ENCODE peak calls at places on chromosomes 4 and X, in nine cellular contexts. Q is omental fat pad, H is AG04450, J is endodermal cell, L is B cell, U is pancreas, Y is OCI-LY7, N is mucosa of descending colon, D is neural progenitor cell. T is an unnamed sample.

GRCh38 chr4:20554134-20554533 is 146.1 kb upstream of the PACRGL start:
- DNase-seq in Q (no peak), H (no peak), J (no peak), L (no peak), U (no peak), Y (no peak), N (no peak), D (no peak), T (no peak)

GRCh38 chrX:81729269-81729777 is 527.4 kb downstream of the SH3BGRL start:
- DNase-seq in Q (no peak), H (no peak), J (no peak), L (no peak), U (no peak), Y (no peak), N (no peak), D (no peak), T (no peak)

GRCh38 chrX:123818243-123818642 is 41.6 kb upstream of the XIAP start:
- DNase-seq in Q (no peak), H (no peak), J (no peak), L (no peak), U (no peak), Y (no peak), N (no peak), D (no peak), T (no peak)

GRCh38 chrX:13272426-13272825 is 47.4 kb downstream of the ATXN3L start:
- DNase-seq in Q (no peak), H (no peak), J (no peak), L (no peak), U (no peak), Y (no peak), N (no peak), D (no peak), T (no peak)

GRCh38 chrX:4830880-4831557 is 1117.6 kb upstream of the PRKX start:
- DNase-seq in Q (no peak), H (no peak), J (no peak), L (no peak), U (peak; percentile 28), Y (no peak), N (no peak), D (no peak), T (no peak)

GRCh38 chrX:131063613-131064012 is 5.5 kb downstream of the ARHGAP36 start:
- DNase-seq in Q (no peak), H (no peak), J (no peak), L (no peak), U (no peak), Y (peak; percentile 3), N (no peak), D (peak; percentile 47), T (peak; percentile 23)

GRCh38 chrX:29902004-29902403 is 313.4 kb upstream of the MAGEB2 start:
- DNase-seq in Q (no peak), H (no peak), J (no peak), L (no peak), U (no peak), Y (no peak), N (no peak), D (no peak), T (no peak)

GRCh38 chrX:30642642-30643041 is 10.6 kb upstream of the GK start:
- DNase-seq in Q (no peak), H (no peak), J (no peak), L (no peak), U (no peak), Y (no peak), N (no peak), D (no peak), T (no peak)

GRCh38 chr4:117421706-117422105 is 336.3 kb upstream of the TRAM1L1 start:
- DNase-seq in Q (no peak), H (no peak), J (no peak), L (no peak), U (no peak), Y (no peak), N (no peak), D (no peak), T (no peak)

GRCh38 chr4:139988863-139989765 is 164.9 kb downstream of the MAML3 start:
- DNase-seq in Q (peak; percentile 73), H (peak; percentile 78), J (peak; percentile 75), L (no peak), U (no peak), Y (no peak), N (no peak), D (peak; percentile 34), T (no peak)

GRCh38 chr4:23614284-23614892 is 275.5 kb downstream of the PPARGC1A start:
- DNase-seq in Q (no peak), H (no peak), J (peak; percentile 64), L (no peak), U (no peak), Y (peak; percentile 51), N (no peak), D (peak; percentile 46), T (no peak)

GRCh38 chr4:124060261-124060918 is 652.1 kb downstream of the ANKRD50 start:
- DNase-seq in Q (no peak), H (no peak), J (no peak), L (no peak), U (peak; percentile 17), Y (peak; percentile 29), N (peak; percentile 14), D (no peak), T (no peak)

GRCh38 chr4:122992111-122992510 is 69.7 kb upstream of the NUDT6 start:
- DNase-seq in Q (no peak), H (no peak), J (no peak), L (no peak), U (no peak), Y (no peak), N (no peak), D (no peak), T (no peak)

GRCh38 chr4:8862334-8862733 is 9.3 kb downstream of the HMX1 start:
- DNase-seq in Q (no peak), H (no peak), J (no peak), L (no peak), U (no peak), Y (no peak), N (no peak), D (no peak), T (no peak)

GRCh38 chr4:8862800-8863758 is 8.6 kb downstream of the HMX1 start:
- DNase-seq in Q (no peak), H (no peak), J (peak; percentile 49), L (no peak), U (no peak), Y (no peak), N (no peak), D (peak; percentile 33), T (no peak)

GRCh38 chr4:8860096-8860891 is 11.3 kb downstream of the HMX1 start:
- DNase-seq in Q (no peak), H (no peak), J (no peak), L (no peak), U (no peak), Y (no peak), N (no peak), D (peak; percentile 68), T (no peak)

GRCh38 chr4:8860892-8861575 is 10.6 kb downstream of the HMX1 start:
- DNase-seq in Q (no peak), H (no peak), J (peak; percentile 93), L (no peak), U (no peak), Y (no peak), N (no peak), D (peak; percentile 61), T (no peak)

DNA sequence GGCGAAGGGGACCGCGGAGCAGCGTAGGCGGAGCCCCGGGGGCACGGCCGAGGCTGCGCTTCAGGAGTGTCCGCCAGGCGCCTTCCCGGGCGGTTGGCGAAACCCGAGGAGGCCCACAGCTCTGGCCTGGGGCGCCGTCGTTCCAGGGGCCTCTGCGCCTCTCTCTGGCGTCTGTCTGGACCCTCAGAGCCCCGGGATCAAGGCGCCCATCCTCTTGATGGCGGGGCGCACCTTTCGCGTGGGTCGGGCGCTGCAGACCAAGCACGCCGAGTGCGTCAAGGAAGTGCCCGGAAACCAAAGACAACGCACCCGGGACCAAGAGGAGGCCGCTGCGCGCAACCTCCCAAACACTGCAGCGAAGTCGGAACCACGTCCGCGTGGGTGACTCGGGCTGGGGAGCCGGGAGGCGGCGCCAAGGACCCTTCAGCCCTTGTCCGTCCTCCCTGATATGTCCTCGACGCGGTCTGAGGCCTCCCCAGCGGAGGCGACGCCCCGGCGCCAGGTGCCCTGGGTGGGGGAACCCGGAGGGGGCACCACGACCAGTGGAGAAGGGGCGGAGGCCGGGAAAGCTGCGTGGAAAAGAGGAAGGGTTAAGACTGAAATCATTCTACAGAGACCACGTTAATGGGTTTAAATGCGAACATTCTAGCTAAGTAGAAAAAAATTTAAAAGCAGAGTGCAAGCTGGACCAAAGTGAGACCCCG is 9.9 kb downstream of the HMX1 start:
- DNase-seq in Q (no peak), H (no peak), J (peak; percentile 82), L (no peak), U (no peak), Y (no peak), N (no peak), D (peak; percentile 70), T (no peak)
- TF ChIP-seq CTCF in Q (no peak), H (no peak), J (peak; percentile 57), L (no peak), U (no peak), Y (no peak), N (no peak), D (no peak), T (no peak)

GRCh38 chrX:104166735-104167436 is 633 bp downstream of the FAM199X start:
- DNase-seq in Q (no peak), H (no peak), J (no peak), L (no peak), U (no peak), Y (no peak), N (peak; percentile 16), D (no peak), T (peak; percentile 14)

GRCh38 chrX:104168127-104168526 is 1.9 kb downstream of the FAM199X start:
- DNase-seq in Q (no peak), H (no peak), J (no peak), L (no peak), U (no peak), Y (no peak), N (no peak), D (no peak), T (no peak)

GRCh38 chrX:104165894-104166734 is at the start of gene FAM199X:
- DNase-seq in Q (peak; percentile 42), H (peak; percentile 45), J (peak; percentile 94), L (peak; percentile 89), U (peak; percentile 84), Y (peak; percentile 88), N (peak; percentile 85), D (peak; percentile 95), T (peak; percentile 88)
- TF ChIP-seq CTCF in Q (no peak), H (peak; percentile 60), J (peak; percentile 79), L (peak; percentile 73), U (peak; percentile 78), Y (peak; percentile 69), N (peak; percentile 81), D (peak; percentile 57), T (peak; percentile 57)

GRCh38 chrX:112913807-112914206 is 73.2 kb upstream of the AMOT start:
- DNase-seq in Q (no peak), H (no peak), J (no peak), L (no peak), U (no peak), Y (no peak), N (no peak), D (no peak), T (no peak)
- TF ChIP-seq CTCF in Q (no peak), H (no peak), J (peak; percentile 66), L (no peak), U (no peak), Y (no peak), N (no peak), D (peak; percentile 32), T (peak; percentile 24)

DNA sequence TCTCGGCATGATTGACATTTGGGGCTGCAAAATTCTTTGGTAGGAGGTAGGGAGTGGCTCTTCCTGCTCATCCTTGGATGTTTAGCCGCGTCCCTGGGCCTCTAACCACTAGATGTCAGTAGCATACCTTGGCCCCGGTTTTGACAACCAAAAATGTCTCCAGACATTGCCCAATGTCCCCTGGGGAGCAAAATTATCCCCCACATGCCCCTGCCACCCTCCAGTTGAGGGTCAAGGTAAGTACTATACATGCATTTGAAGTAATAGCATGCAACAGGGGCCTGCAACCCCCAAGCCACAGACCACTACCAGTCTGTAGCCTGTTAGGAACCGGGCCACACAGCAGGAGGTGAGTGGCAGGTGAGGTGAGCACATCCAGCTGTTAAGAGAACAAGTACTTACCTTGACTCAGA is 17.6 kb upstream of the KIAA1210 start:
- DNase-seq in Q (no peak), H (no peak), J (peak; percentile 71), L (no peak), U (no peak), Y (peak; percentile 1), N (peak; percentile 30), D (peak; percentile 31), T (peak; percentile 11)
- TF ChIP-seq CTCF in Q (no peak), H (peak; percentile 46), J (peak; percentile 71), L (no peak), U (no peak), Y (peak; percentile 47), N (peak; percentile 17), D (peak; percentile 48), T (peak; percentile 44)

T was measured in nephron progenitor cell.